ENCODE peak calls at places on chromosomes 1 and 21, in eight cellular contexts. K, T, S, F, G, O, N and B are unnamed samples.

GRCh38 chr1:29310616-29311180 is 74.4 kb downstream of the PTPRU start:
- DNase-seq in K (no peak), T (no peak), S (no peak), F (no peak), G (no peak), O (peak; percentile 26), N (no peak), B (no peak)

GRCh38 chr1:167412072-167412471 is 106.3 kb downstream of the CD247 start:
- DNase-seq in K (no peak), T (no peak), S (no peak), F (no peak), G (no peak), O (no peak), N (no peak), B (no peak)

GRCh38 chr1:22284906-22285544 is 142.1 kb upstream of the WNT4 start:
- DNase-seq in K (no peak), T (no peak), S (no peak), F (no peak), G (no peak), O (no peak), N (no peak), B (no peak)

GRCh38 chr1:24149854-24150227 is 6.9 kb upstream of the IL22RA1 start:
- DNase-seq in K (no peak), T (no peak), S (peak; percentile 75), F (no peak), G (no peak), O (peak; percentile 83), N (peak; percentile 56), B (no peak)

GRCh38 chr1:151814426-151814825 is 9.2 kb upstream of the LINGO4 start:
- DNase-seq in K (no peak), T (no peak), S (no peak), F (no peak), G (no peak), O (no peak), N (no peak), B (no peak)

GRCh38 chr1:41902125-41902524 is 16.6 kb downstream of the HIVEP3 start:
- DNase-seq in K (no peak), T (no peak), S (no peak), F (no peak), G (no peak), O (no peak), N (peak; percentile 65), B (no peak)

GRCh38 chr21:42983102-42983501 is 8.7 kb downstream of the PKNOX1 start:
- DNase-seq in K (no peak), T (no peak), S (no peak), F (no peak), G (no peak), O (no peak), N (no peak), B (no peak)

GRCh38 chr1:116990612-116991151 is 10.9 kb upstream of the CD101 start:
- DNase-seq in K (peak; percentile 29), T (peak; percentile 31), S (peak; percentile 74), F (no peak), G (no peak), O (peak; percentile 77), N (no peak), B (no peak)

GRCh38 chr1:24861821-24862727 is 68.0 kb downstream of the RUNX3 start:
- DNase-seq in K (peak; percentile 16), T (no peak), S (no peak), F (no peak), G (no peak), O (no peak), N (peak; percentile 28), B (no peak)

GRCh38 chr1:67256291-67257172 is 51.1 kb upstream of the IL12RB2 start:
- DNase-seq in K (peak; percentile 55), T (no peak), S (no peak), F (no peak), G (no peak), O (no peak), N (no peak), B (no peak)

GRCh38 chr21:36806103-36806502 is 107.2 kb downstream of the SIM2 start:
- DNase-seq in K (no peak), T (no peak), S (no peak), F (no peak), G (no peak), O (no peak), N (no peak), B (no peak)

GRCh38 chr1:215637041-215637573 is 70.0 kb downstream of the KCTD3 start:
- DNase-seq in K (peak; percentile 66), T (no peak), S (no peak), F (no peak), G (no peak), O (no peak), N (no peak), B (no peak)

GRCh38 chr1:203526572-203526971 is 32.6 kb downstream of the OPTC start:
- DNase-seq in K (no peak), T (no peak), S (no peak), F (no peak), G (no peak), O (no peak), N (no peak), B (no peak)

GRCh38 chr21:43292041-43292865 is 123.4 kb downstream of the CRYAA start:
- DNase-seq in K (no peak), T (no peak), S (peak; percentile 40), F (no peak), G (no peak), O (no peak), N (no peak), B (no peak)

GRCh38 chr1:30411206-30411605 is 312.2 kb downstream of the MATN1 start:
- DNase-seq in K (no peak), T (no peak), S (no peak), F (no peak), G (peak; percentile 5), O (no peak), N (no peak), B (peak; percentile 34)

GRCh38 chr1:171985639-171986038 is 144.3 kb downstream of the DNM3 start:
- DNase-seq in K (no peak), T (no peak), S (no peak), F (no peak), G (no peak), O (no peak), N (peak; percentile 45), B (no peak)

GRCh38 chr1:196607940-196608339 is 300 bp downstream of the KCNT2 start:
- DNase-seq in K (peak; percentile 1), T (no peak), S (no peak), F (no peak), G (no peak), O (no peak), N (no peak), B (no peak)

GRCh38 chr1:204705888-204706837 is 20.6 kb upstream of the LRRN2 start:
- DNase-seq in K (no peak), T (no peak), S (no peak), F (no peak), G (no peak), O (no peak), N (no peak), B (no peak)

GRCh38 chr1:169576934-169577331 is 9.3 kb downstream of the F5 start:
- DNase-seq in K (no peak), T (no peak), S (no peak), F (no peak), G (no peak), O (no peak), N (no peak), B (no peak)

GRCh38 chr1:226641671-226642231 is 93.2 kb downstream of the STUM start:
- DNase-seq in K (no peak), T (peak; percentile 16), S (peak; percentile 45), F (no peak), G (no peak), O (no peak), N (no peak), B (no peak)

GRCh38 chr21:16509466-16509865 is 779.7 kb downstream of the USP25 start:
- DNase-seq in K (no peak), T (no peak), S (no peak), F (no peak), G (no peak), O (no peak), N (no peak), B (no peak)

GRCh38 chr1:77687519-77687906 is 5.1 kb upstream of the ZZZ3 start:
- DNase-seq in K (peak; percentile 45), T (no peak), S (peak; percentile 50), F (peak; percentile 40), G (peak; percentile 42), O (no peak), N (peak; percentile 41), B (no peak)
- TF ChIP-seq CTCF in K (peak; percentile 53), T (no peak), S (no peak), F (no peak), G (peak; percentile 44), O (peak; percentile 27), N (peak; percentile 7), B (peak; percentile 59)

GRCh38 chr1:15702722-15703550 is 18.8 kb downstream of the PLEKHM2 start:
- DNase-seq in K (no peak), T (peak; percentile 37), S (no peak), F (no peak), G (no peak), O (no peak), N (peak; percentile 33), B (no peak)
- TF ChIP-seq CTCF in K (no peak), T (no peak), S (no peak), F (no peak), G (no peak), O (no peak), N (peak; percentile 7), B (peak; percentile 15)

GRCh38 chr1:206932271-206932670 is 10.5 kb upstream of the FCMR start:
- DNase-seq in K (no peak), T (no peak), S (no peak), F (no peak), G (no peak), O (no peak), N (no peak), B (no peak)

GRCh38 chr1:206931709-206932108 is 10.0 kb upstream of the FCMR start:
- DNase-seq in K (no peak), T (no peak), S (no peak), F (no peak), G (no peak), O (no peak), N (no peak), B (no peak)

GRCh38 chr1:206930210-206930798 is 8.6 kb upstream of the FCMR start:
- DNase-seq in K (no peak), T (no peak), S (peak; percentile 73), F (no peak), G (no peak), O (peak; percentile 84), N (no peak), B (no peak)

GRCh38 chr1:206935491-206936067 is 10.7 kb downstream of the PIGR start:
- DNase-seq in K (peak; percentile 54), T (no peak), S (peak; percentile 66), F (no peak), G (peak; percentile 61), O (peak; percentile 56), N (peak; percentile 68), B (no peak)

GRCh38 chr1:206933333-206933945 is 11.7 kb upstream of the FCMR start:
- DNase-seq in K (peak; percentile 20), T (no peak), S (peak; percentile 70), F (no peak), G (no peak), O (peak; percentile 66), N (peak; percentile 45), B (no peak)
- TF ChIP-seq CTCF in K (peak; percentile 50), T (no peak), S (peak; percentile 49), F (no peak), G (peak; percentile 61), O (peak; percentile 92), N (peak; percentile 43), B (peak; percentile 69)

DNA sequence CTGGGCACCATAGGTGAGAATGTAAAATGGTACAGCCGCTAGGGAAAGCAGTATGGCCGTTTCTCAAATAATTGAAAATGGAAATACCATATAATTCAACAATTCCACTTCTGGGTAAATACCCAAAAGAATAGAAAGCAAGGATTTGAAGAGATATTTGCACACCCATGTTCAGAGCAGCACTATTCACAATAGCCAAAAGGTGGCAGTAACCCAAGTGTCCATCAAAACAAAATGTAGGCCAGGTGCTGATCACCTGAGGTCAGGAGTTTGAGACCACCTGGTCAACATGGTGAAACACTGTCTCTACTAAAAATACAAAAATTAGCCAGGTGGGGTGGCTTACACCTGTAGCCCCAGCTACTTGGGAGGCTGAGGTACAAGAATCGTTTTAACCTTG is 62.1 kb downstream of the OLIG1 start:
- DNase-seq in K (no peak), T (no peak), S (no peak), F (no peak), G (no peak), O (no peak), N (no peak), B (no peak)
- TF ChIP-seq CTCF in K (no peak), T (no peak), S (no peak), F (no peak), G (peak; percentile 31), O (peak; percentile 42), N (peak; percentile 6), B (peak; percentile 38)